ENCODE peak calls at places on chromosomes 7 and 10, in four cellular contexts. X is NCI-H510A treated with DMSO at 0.1 percent for 48 hours; M is retinal pigment epithelial cell; O is activated CD4-positive, alpha-beta T cell treated with anti-CD3 and anti-CD28 coated beads for 24 hours. E is an unnamed sample.

GRCh38 chr7:30240401-30240800 is 44.0 kb upstream of the ZNRF2 start:
- DNase-seq in X (no peak), M (no peak), O (no peak), E (no peak)

GRCh38 chr10:110797416-110797815 is 74.3 kb upstream of the PDCD4 start:
- DNase-seq in X (no peak), M (no peak), O (no peak), E (no peak)

GRCh38 chr10:31171402-31172120 is 139.9 kb upstream of the ZNF438 start:
- DNase-seq in X (no peak), M (no peak), O (no peak), E (no peak)

GRCh38 chr7:141950796-141951195 is 4.0 kb upstream of the CLEC5A start:
- DNase-seq in X (no peak), M (no peak), O (no peak), E (no peak)

GRCh38 chr10:131818510-131819234 is 82.1 kb upstream of the PPP2R2D start:
- DNase-seq in X (no peak), M (no peak), O (no peak), E (no peak)

GRCh38 chr7:92747041-92747835 is 89.1 kb downstream of the CDK6 start:
- DNase-seq in X (no peak), M (no peak), O (no peak), E (no peak)

GRCh38 chr10:500876-501275 is 188.6 kb downstream of the DIP2C start:
- DNase-seq in X (no peak), M (no peak), O (no peak), E (no peak)

GRCh38 chr10:69290993-69291392 is 12.7 kb downstream of the HK1 start:
- DNase-seq in X (no peak), M (no peak), O (no peak), E (no peak)

GRCh38 chr7:73809454-73810090 is 21.2 kb upstream of the CLDN4 start:
- DNase-seq in X (no peak), M (no peak), O (no peak), E (no peak)

E was measured in NCI-H774.